ENCODE peak calls at places on chromosomes 4 and X, in six cellular contexts. N, S, V, Z, A and E are unnamed samples.

GRCh38 chrX:104168127-104168526 is 1.9 kb downstream of the FAM199X start:
- DNase-seq in N (no peak), A (no peak), Z (no peak), S (no peak), V (no peak), E (no peak)

GRCh38 chr4:55524844-55525571 is 21.7 kb downstream of the CLOCK start:
- DNase-seq in V (peak), Z (no peak), A (no peak), N (peak), S (peak), E (peak)

GRCh38 chrX:135543924-135544323 is 23.5 kb downstream of the INTS6L start:
- DNase-seq in A (peak), N (no peak), V (no peak), Z (no peak), S (no peak), E (no peak)

GRCh38 chr4:53640576-53641459 is 49.5 kb upstream of the LNX1 start:
- DNase-seq in N (peak), A (no peak), S (no peak), Z (no peak), V (no peak), E (peak)

GRCh38 chrX:108439434-108439883 is at the start of gene COL4A5:
- DNase-seq in S (peak), A (peak), V (peak), Z (peak), N (peak), E (peak)

GRCh38 chrX:153494541-153495361 is at the start of gene BGN:
- DNase-seq in Z (peak), V (peak), A (peak), S (peak), N (peak), E (no peak)

GRCh38 chrX:154325541-154325940 is 29.9 kb downstream of the TKTL1 start:
- DNase-seq in S (peak), Z (peak), V (peak), A (no peak), N (peak), E (no peak)

GRCh38 chrX:23782863-23783568 is at the start of gene SAT1:
- DNase-seq in A (peak), N (peak), V (peak), S (peak), Z (peak), E (peak)

GRCh38 chr4:41257257-41257900 is 651 bp downstream of the UCHL1 start:
- DNase-seq in Z (peak), N (peak), A (peak), V (peak), S (peak), E (peak)

GRCh38 chr4:118352843-118353373 is at the start of gene PRSS12:
- DNase-seq in Z (peak), S (peak), N (peak), A (peak), V (peak), E (peak)

GRCh38 chrX:50967734-50968133 is 57.2 kb downstream of the BMP15 start:
- DNase-seq in A (no peak), Z (no peak), N (no peak), S (no peak), V (no peak), E (peak)